ENCODE peak calls at places on chromosomes 12 and 14, in five cellular contexts. N, Q, L, I and Y are unnamed samples.

GRCh38 chr12:132367401-132367851 is 38.0 kb upstream of the GALNT9 start:
- DNase-seq in L (no peak), Q (no peak), I (peak; percentile 21), N (no peak), Y (no peak)

GRCh38 chr12:22539055-22539454 is 5.3 kb downstream of the C2CD5 start:
- DNase-seq in Q (no peak), N (no peak), L (no peak), I (peak; percentile 32), Y (no peak)

GRCh38 chr12:68175566-68176033 is 16.1 kb upstream of the IFNG start:
- DNase-seq in Q (no peak), L (no peak), I (peak; percentile 5), N (no peak), Y (no peak)

GRCh38 chr12:31005256-31005943 is 68.3 kb upstream of the DDX11 start:
- DNase-seq in L (no peak), I (no peak), Q (no peak), N (no peak), Y (no peak)

GRCh38 chr12:58981961-58982360 is 61.7 kb upstream of the LRIG3 start:
- DNase-seq in I (no peak), L (no peak), N (no peak), Q (no peak), Y (no peak)

GRCh38 chr12:1662761-1663439 is 28.0 kb upstream of the ADIPOR2 start:
- DNase-seq in Q (peak; percentile 67), L (peak; percentile 98), N (peak; percentile 86), I (peak; percentile 91), Y (no peak)

GRCh38 chr14:102666635-102667034 is 74.2 kb downstream of the RCOR1 start:
- DNase-seq in Q (no peak), L (no peak), N (no peak), I (no peak), Y (no peak)

GRCh38 chr14:21241218-21241819 is 27.9 kb downstream of the HNRNPC start:
- DNase-seq in N (no peak), L (no peak), I (peak; percentile 97), Q (no peak), Y (peak; percentile 38)

GRCh38 chr12:41981758-41982157 is 162.9 kb downstream of the GXYLT1 start:
- DNase-seq in L (no peak), I (no peak), Q (no peak), N (no peak), Y (peak; percentile 10)

GRCh38 chr14:37598085-37598972 is 2.9 kb downstream of the TTC6 start:
- DNase-seq in I (no peak), Q (no peak), L (peak; percentile 42), N (no peak), Y (no peak)

GRCh38 chr12:39846971-39847661 is 227.5 kb upstream of the ABCD2 start:
- DNase-seq in N (no peak), L (no peak), I (peak; percentile 40), Q (no peak), Y (peak; percentile 42)

GRCh38 chr14:103519837-103520212 is 2.8 kb downstream of the CKB start:
- DNase-seq in I (peak; percentile 50), N (no peak), Q (no peak), L (no peak), Y (no peak)

DNA sequence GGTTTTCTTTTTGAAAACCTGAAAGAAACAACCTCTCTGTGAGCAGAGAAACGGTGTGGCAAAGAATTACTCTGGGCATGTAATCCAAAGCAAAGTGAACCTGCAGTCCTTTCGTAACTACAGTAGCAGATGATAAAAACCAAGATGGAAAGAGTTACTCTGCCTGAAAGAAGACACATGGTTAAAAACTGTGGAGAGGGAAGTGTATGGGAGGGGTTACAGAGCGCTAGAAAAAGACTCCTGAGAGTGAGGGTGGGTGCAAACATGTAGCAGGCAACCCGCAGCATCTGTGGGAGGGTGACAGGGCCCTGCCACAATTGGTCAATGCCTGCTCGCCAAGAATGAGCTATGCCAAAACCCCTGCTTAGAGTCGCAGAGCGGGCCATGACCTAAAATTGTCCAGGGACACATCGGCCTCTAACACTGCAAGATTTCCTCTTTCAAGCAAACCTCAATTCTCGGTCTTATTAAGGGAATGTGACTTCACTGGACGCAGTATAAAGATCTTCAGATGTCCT is 753 bp downstream of the PRKAG1 start:
- DNase-seq in N (no peak), Q (peak; percentile 43), I (peak; percentile 59), L (no peak), Y (peak; percentile 46)
- H3K18ac ChIP-seq in N (no peak overlapping the region), Q (peak overlapping the region; percentile 98), I (no peak overlapping the region), L (no peak overlapping the region), Y (peak overlapping the region; percentile 7)

GRCh38 chr14:76546426-76547221 is 170.7 kb downstream of the ESRRB start:
- DNase-seq in I (peak; percentile 44), Q (peak; percentile 73), N (no peak), L (peak; percentile 78), Y (no peak)

GRCh38 chr14:76551116-76551515 is 175.2 kb downstream of the ESRRB start:
- DNase-seq in I (no peak), N (no peak), L (no peak), Q (no peak), Y (no peak)

GRCh38 chr14:76550534-76550933 is 174.6 kb downstream of the ESRRB start:
- DNase-seq in Q (no peak), N (no peak), I (no peak), L (no peak), Y (no peak)

DNA sequence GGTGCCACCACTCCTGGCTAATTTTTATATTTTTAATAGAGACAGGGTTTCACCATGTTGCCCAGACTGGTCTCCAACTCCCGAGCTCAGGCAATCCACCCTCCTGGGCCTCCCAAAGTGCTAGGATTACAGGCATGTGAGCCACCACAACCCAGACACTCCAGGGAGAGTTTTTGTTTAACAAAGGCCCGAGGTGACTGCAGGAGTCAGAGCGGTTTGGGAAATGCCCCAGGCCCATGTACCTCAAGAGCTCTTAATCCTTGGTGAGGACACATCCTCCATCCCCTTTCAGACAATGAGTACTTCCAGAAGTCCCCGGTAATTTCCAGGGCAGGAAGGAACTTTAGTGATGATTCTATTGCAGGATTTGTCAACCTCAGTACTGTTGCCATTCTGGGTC is 176.0 kb downstream of the ESRRB start:
- DNase-seq in N (no peak), Q (no peak), L (peak; percentile 62), I (no peak), Y (no peak)
- H3K18ac ChIP-seq in N (no peak overlapping the region), Q (no peak overlapping the region), L (no peak overlapping the region), I (no peak overlapping the region), Y (no peak overlapping the region)

GRCh38 chr14:77421241-77421640 is 2.1 kb downstream of the NOXRED1 start:
- DNase-seq in Q (no peak), I (no peak), N (no peak), L (no peak), Y (peak; percentile 46)
- H3K18ac ChIP-seq in Q (no peak overlapping the region), I (no peak overlapping the region), N (no peak overlapping the region), L (no peak overlapping the region), Y (no peak overlapping the region)

GRCh38 chr12:112839386-112839972 is 47.9 kb downstream of the RPH3A start:
- DNase-seq in I (peak; percentile 10), L (no peak), N (no peak), Q (no peak), Y (peak; percentile 47)
- H3K18ac ChIP-seq in I (no peak overlapping the region), L (no peak overlapping the region), N (no peak overlapping the region), Q (no peak overlapping the region), Y (no peak overlapping the region)

GRCh38 chr12:57725851-57726150 is 12.7 kb downstream of the AGAP2 start:
- DNase-seq in Q (no peak), N (no peak), I (no peak), L (no peak), Y (no peak)

GRCh38 chr12:57727758-57728395 is 10.7 kb downstream of the AGAP2 start:
- DNase-seq in N (no peak), L (peak; percentile 89), Q (no peak), I (peak; percentile 66), Y (no peak)

GRCh38 chr12:57724936-57725740 is 13.4 kb downstream of the AGAP2 start:
- DNase-seq in I (no peak), L (no peak), Q (no peak), N (no peak), Y (no peak)

GRCh38 chr12:57726884-57727757 is 11.4 kb downstream of the AGAP2 start:
- DNase-seq in N (no peak), L (peak; percentile 57), I (peak; percentile 63), Q (no peak), Y (no peak)

GRCh38 chr12:57726151-57726883 is 12.2 kb downstream of the AGAP2 start:
- DNase-seq in L (peak; percentile 93), Q (peak; percentile 78), I (peak; percentile 48), N (peak; percentile 65), Y (peak; percentile 76)
- H3K18ac ChIP-seq in L (no peak overlapping the region), Q (peak overlapping the region; percentile 75), I (no peak overlapping the region), N (no peak overlapping the region), Y (peak overlapping the region; percentile 65)

GRCh38 chr14:60093088-60093487 is 1.4 kb downstream of the PCNX4 start:
- DNase-seq in N (no peak), I (no peak), L (no peak), Q (no peak), Y (no peak)

GRCh38 chr14:60091550-60092511 is at the start of gene PCNX4:
- DNase-seq in I (peak; percentile 99), N (peak; percentile 93), L (peak; percentile 95), Q (peak; percentile 96), Y (peak; percentile 98)

GRCh38 chr14:60090864-60091519 is 731 bp upstream of the PCNX4 start:
- DNase-seq in N (no peak), Q (no peak), L (no peak), I (peak; percentile 40), Y (peak; percentile 64)

GRCh38 chr14:60093606-60094005 is 1.9 kb downstream of the PCNX4 start:
- DNase-seq in N (no peak), Q (no peak), L (no peak), I (no peak), Y (peak; percentile 18)

DNA sequence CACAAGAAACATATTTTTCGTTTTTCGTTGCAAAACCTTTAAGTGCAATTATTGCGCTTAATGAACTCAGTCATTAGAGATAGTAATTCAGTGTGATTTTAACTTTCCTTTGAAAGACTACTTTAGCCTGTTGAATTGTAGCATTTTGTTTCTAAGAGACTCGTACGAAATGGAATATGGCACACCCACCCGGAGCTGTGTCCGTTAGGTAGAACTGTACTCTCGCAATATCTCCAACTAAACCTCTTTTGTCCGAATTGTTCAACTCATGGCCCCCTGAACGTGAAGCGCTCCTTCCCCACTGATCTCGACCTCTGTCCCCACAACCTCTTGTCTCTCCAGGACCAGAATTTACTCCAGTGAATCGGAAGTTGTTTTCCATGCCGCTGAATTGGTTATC is 793 bp downstream of the PCNX4 start:
- DNase-seq in L (no peak), N (no peak), I (no peak), Q (no peak), Y (peak; percentile 41)
- H3K18ac ChIP-seq in L (no peak overlapping the region), N (peak overlapping the region; percentile 92), I (peak overlapping the region; percentile 90), Q (no peak overlapping the region), Y (peak overlapping the region; percentile 76)

DNA sequence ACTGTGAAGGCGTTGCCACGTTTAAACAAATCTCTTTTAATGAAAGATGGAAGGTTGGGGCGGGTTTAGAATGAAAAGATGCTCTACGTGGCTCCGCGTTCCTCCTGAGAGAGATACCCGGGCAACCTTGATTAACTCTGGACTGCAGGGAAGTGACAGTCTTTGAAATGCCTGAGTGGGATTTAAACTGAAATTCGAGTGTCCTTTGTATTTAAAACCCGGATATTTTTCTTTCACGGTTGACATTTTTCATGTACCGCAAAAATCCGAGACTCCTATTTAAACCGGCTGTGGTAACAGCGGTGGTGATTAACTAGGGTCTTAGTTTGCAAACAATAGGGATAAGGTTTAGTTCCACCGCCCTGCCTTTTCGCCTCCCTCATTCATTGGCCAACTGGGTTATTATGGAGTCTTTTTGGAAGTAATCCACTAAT is 697 bp downstream of the G2E3 start:
- DNase-seq in N (no peak), I (peak; percentile 45), L (no peak), Q (peak; percentile 39), Y (peak; percentile 42)
- H3K18ac ChIP-seq in N (peak overlapping the region; percentile 99), I (no peak overlapping the region), L (no peak overlapping the region), Q (no peak overlapping the region), Y (no peak overlapping the region)

GRCh38 chr12:75623631-75624118 is 112.3 kb upstream of the KRR1 start:
- DNase-seq in Q (no peak), I (peak; percentile 17), N (no peak), L (peak; percentile 46), Y (peak; percentile 33)
- H3K18ac ChIP-seq in Q (no peak overlapping the region), I (peak overlapping the region; percentile 78), N (no peak overlapping the region), L (no peak overlapping the region), Y (peak overlapping the region; percentile 38)